ENCODE peak calls at places on chromosomes 2 and 18, in four cellular contexts. J is tibial artery, A is body of pancreas, Y is neural progenitor cell. B is an unnamed sample.

GRCh38 chr2:30190637-30191036 is 40.7 kb upstream of the LBH start:
- DNase-seq in J (no peak), A (no peak), Y (no peak), B (no peak)

GRCh38 chr18:70907673-70908072 is 618.8 kb downstream of the SOCS6 start:
- DNase-seq in J (no peak), A (no peak), Y (peak; percentile 21), B (no peak)

GRCh38 chr2:118224144-118224887 is 136.0 kb downstream of the INSIG2 start:
- DNase-seq in J (no peak), A (peak; percentile 14), Y (peak; percentile 70), B (no peak)

GRCh38 chr2:169143998-169144397 is 74.6 kb downstream of the DHRS9 start:
- DNase-seq in J (no peak), A (no peak), Y (no peak), B (no peak)

GRCh38 chr2:113877651-113878594 is 12.0 kb upstream of the ACTR3 start:
- DNase-seq in J (no peak), A (no peak), Y (no peak), B (no peak)

GRCh38 chr18:50194623-50195532 is at the start of gene MYO5B:
- DNase-seq in J (no peak), A (peak; percentile 93), Y (peak; percentile 92), B (no peak)

GRCh38 chr2:216626875-216627245 is 6.4 kb upstream of the IGFBP2 start:
- DNase-seq in J (no peak), A (no peak), Y (no peak), B (no peak)

GRCh38 chr2:201574754-201575153 is 68.5 kb downstream of the TMEM237 start:
- DNase-seq in J (no peak), A (no peak), Y (no peak), B (no peak)

GRCh38 chr2:151665959-151666358 is 68.3 kb downstream of the NEB start:
- DNase-seq in J (no peak), A (no peak), Y (no peak), B (no peak)

GRCh38 chr2:168146892-168147810 is 100.2 kb downstream of the STK39 start:
- DNase-seq in J (no peak), A (no peak), Y (no peak), B (no peak)

GRCh38 chr2:161556440-161556839 is 67.8 kb upstream of the SLC4A10 start:
- DNase-seq in J (no peak), A (no peak), Y (no peak), B (no peak)

GRCh38 chr18:49431563-49431962 is 28.9 kb downstream of the DYM start:
- DNase-seq in J (no peak), A (no peak), Y (no peak), B (no peak)

GRCh38 chr18:57188851-57189565 is 42.1 kb downstream of the BOD1L2 start:
- DNase-seq in J (no peak), A (no peak), Y (no peak), B (no peak)

GRCh38 chr2:101998556-101999121 is 6.9 kb downstream of the IL1R2 start:
- DNase-seq in J (no peak), A (no peak), Y (no peak), B (no peak)

GRCh38 chr2:191030521-191031154 is 16.7 kb upstream of the STAT1 start:
- DNase-seq in J (no peak), A (peak; percentile 59), Y (peak; percentile 67), B (no peak)

DNA sequence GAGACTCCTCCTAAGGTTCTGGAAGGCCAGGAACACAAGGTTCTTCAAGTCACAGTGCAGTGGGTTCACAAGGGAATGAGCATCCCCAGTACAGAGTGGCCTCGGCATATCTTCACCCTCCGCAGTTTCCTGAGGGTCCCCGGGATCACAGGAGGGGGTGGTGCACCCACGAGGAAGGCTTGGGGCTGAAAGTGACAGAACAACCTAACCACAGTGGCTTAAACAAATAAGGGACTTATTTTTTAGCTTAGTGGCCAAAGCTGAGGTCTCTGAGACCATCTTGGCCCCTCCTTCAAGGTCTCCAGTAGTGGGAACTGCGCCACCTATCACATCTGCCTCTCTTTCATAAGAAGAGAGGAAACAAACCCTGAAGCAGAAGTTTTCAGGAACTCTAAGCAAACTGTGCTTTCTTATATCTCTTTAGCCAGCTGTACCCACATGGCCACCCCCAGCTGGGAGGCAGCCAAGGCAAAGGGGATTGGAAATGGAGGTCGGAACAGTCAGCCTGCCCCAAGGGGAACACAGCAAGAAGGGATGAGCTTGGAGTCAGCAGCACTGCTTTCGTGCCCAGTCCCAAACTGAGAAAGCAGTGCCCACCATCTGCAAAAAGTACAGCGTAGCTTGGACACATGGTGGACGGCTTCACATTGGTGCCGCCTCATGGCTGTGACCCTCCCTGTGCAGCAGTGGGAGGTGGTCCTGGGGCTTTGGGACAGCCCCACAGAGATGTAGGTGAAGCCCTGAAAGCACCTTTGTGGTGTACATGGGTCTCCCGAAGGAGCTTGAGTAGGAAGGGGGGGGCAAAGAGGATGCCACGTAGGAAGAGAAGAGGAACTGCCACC is 260.0 kb upstream of the ID2 start:
- DNase-seq in J (no peak), A (no peak), Y (no peak), B (no peak)
- TF ChIP-seq CTCF in J (no peak), A (no peak), Y (no peak), B (no peak)

GRCh38 chr18:12338382-12338781 is 30.3 kb downstream of the TUBB6 start:
- DNase-seq in J (no peak), A (no peak), Y (no peak), B (no peak)
- H3K36me3 ChIP-seq in J (peaks cover 57% of the 10 kb centered on the region), A (peaks cover 13% of the 10 kb centered on the region), Y (peaks cover 10% of the 10 kb centered on the region), B (peaks cover 15% of the 10 kb centered on the region)

GRCh38 chr2:11375025-11375688 is 30.7 kb upstream of the ROCK2 start:
- DNase-seq in J (no peak), A (no peak), Y (no peak), B (no peak)
- H3K4me3 ChIP-seq in J (no peak overlapping the region), A (no peak overlapping the region), Y (no peak overlapping the region), B (no peak overlapping the region)

GRCh38 chr2:73175663-73176204 is 26.6 kb upstream of the NOTO start:
- DNase-seq in J (peak; percentile 80), A (peak; percentile 86), Y (peak; percentile 90), B (no peak)

GRCh38 chr2:73176205-73176880 is 26.0 kb upstream of the NOTO start:
- DNase-seq in J (peak; percentile 23), A (no peak), Y (peak; percentile 58), B (no peak)

GRCh38 chr2:73174941-73175662 is 27.3 kb upstream of the NOTO start:
- DNase-seq in J (no peak), A (no peak), Y (no peak), B (no peak)

GRCh38 chr2:73176881-73177644 is 25.3 kb upstream of the NOTO start:
- DNase-seq in J (peak; percentile 93), A (peak; percentile 90), Y (peak; percentile 95), B (no peak)

DNA sequence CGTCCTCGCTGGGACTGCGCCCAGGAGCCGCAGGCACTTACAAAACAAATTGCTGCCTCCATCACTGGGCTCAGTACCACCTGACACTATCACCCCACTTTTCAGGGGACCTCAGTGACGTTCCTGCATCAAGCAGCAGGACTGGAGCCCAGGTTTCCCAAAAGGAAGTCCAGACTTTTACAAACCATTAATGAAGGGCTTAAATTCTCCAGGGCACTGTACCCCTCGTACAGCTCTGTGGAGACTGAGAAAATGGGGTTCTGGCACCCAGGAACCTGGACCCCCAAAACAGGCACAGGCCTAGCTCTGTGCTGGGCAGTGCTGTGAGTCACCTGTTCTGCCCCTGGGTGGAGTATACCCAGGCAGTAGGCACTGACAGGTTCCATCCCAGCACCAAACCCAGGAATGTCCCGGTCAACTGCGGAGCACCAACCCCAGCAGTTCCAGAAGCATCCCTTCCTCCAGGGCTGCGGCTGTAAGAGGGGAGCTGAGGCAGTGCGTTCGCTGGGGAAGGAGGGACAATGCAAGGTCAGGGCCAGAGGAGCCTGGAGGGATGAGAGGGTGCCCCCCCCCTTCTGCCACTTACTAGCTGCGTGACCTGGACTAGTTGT is 24.6 kb upstream of the NOTO start:
- DNase-seq in J (no peak), A (no peak), Y (peak; percentile 16), B (no peak)
- TF ChIP-seq CTCF in J (no peak), A (no peak), Y (no peak), B (no peak)

GRCh38 chr2:241505086-241505780 is 3.2 kb downstream of the STK25 start:
- DNase-seq in J (no peak), A (no peak), Y (no peak), B (no peak)
- H3K36me3 ChIP-seq in J (no peaks in the 10 kb centered on the region), A (no peaks in the 10 kb centered on the region), Y (no peaks in the 10 kb centered on the region), B (peaks cover 9% of the 10 kb centered on the region)

GRCh38 chr2:134137182-134137595 is 116.7 kb upstream of the MGAT5 start:
- DNase-seq in J (peak; percentile 24), A (peak; percentile 74), Y (no peak), B (no peak)
- H3K4me3 ChIP-seq in J (peak overlapping the region; percentile 36), A (no peak overlapping the region), Y (no peak overlapping the region), B (peak overlapping the region; percentile 14)

B was measured in BJ.